ENCODE peak calls at places on chromosomes 13 and 19, in four cellular contexts. K, W, O and P are unnamed samples.

GRCh38 chr19:56351208-56351607 is 36.6 kb upstream of the ZSCAN5A start:
- DNase-seq in K (no peak), W (no peak), O (no peak), P (no peak)

GRCh38 chr19:51339313-51339686 is 2.6 kb downstream of the VSIG10L start:
- DNase-seq in K (peak), W (no peak), O (peak), P (no peak)

GRCh38 chr13:114048463-114048862 is 74.6 kb upstream of the C13orf46 start:
- DNase-seq in K (no peak), W (no peak), O (no peak), P (no peak)

GRCh38 chr19:45472557-45473365 is 5.0 kb downstream of the FOSB start:
- DNase-seq in K (no peak), W (no peak), O (no peak), P (no peak)

GRCh38 chr13:73300718-73301425 is 242.1 kb downstream of the KLF5 start:
- DNase-seq in K (no peak), W (no peak), O (no peak), P (no peak)

GRCh38 chr13:30107126-30107525 is 200.2 kb downstream of the KATNAL1 start:
- DNase-seq in K (no peak), W (no peak), O (no peak), P (no peak)

GRCh38 chr13:111632906-111633305 is 312.5 kb downstream of the TEX29 start:
- DNase-seq in K (no peak), W (no peak), O (no peak), P (peak)

GRCh38 chr13:108728370-108728769 is 99.0 kb downstream of the MYO16 start:
- DNase-seq in K (no peak), W (peak), O (no peak), P (peak)

GRCh38 chr13:32047088-32047487 is 15.5 kb downstream of the FRY start:
- DNase-seq in K (no peak), W (no peak), O (no peak), P (no peak)

GRCh38 chr19:33201473-33201872 is 7.3 kb downstream of the LRP3 start:
- DNase-seq in K (no peak), W (no peak), O (no peak), P (no peak)

GRCh38 chr13:24313449-24313848 is 4.1 kb downstream of the C1QTNF9 start:
- DNase-seq in K (no peak), W (no peak), O (no peak), P (no peak)

GRCh38 chr19:55486971-55487883 is 1.0 kb upstream of the SSC5D start:
- DNase-seq in K (peak), W (peak), O (peak), P (no peak)

GRCh38 chr13:33125821-33126570 is 109.8 kb downstream of the KL start:
- DNase-seq in K (peak), W (peak), O (no peak), P (no peak)

GRCh38 chr13:41231786-41232185 is 31.6 kb downstream of the MTRF1 start:
- DNase-seq in K (no peak), W (peak), O (no peak), P (no peak)

GRCh38 chr13:39091586-39091985 is 53.3 kb downstream of the NHLRC3 start:
- DNase-seq in K (no peak), W (no peak), O (no peak), P (no peak)

GRCh38 chr13:40141859-40142555 is 486.5 kb downstream of the COG6 start:
- DNase-seq in K (no peak), W (no peak), O (no peak), P (no peak)

GRCh38 chr13:73967397-73968165 is 166.6 kb downstream of the KLF12 start:
- DNase-seq in K (no peak), W (no peak), O (no peak), P (no peak)

GRCh38 chr13:43766766-43767165 is 20.0 kb downstream of the ENOX1 start:
- DNase-seq in K (no peak), W (no peak), O (no peak), P (no peak)

GRCh38 chr19:11708457-11708856 is 30.3 kb downstream of the ZNF823 start:
- DNase-seq in K (no peak), W (no peak), O (no peak), P (no peak)

GRCh38 chr13:20525601-20526544 is at the start of gene CRYL1:
- DNase-seq in K (peak), W (peak), O (peak), P (no peak)

GRCh38 chr13:67143544-67144115 is 86.5 kb downstream of the PCDH9 start:
- DNase-seq in K (no peak), W (no peak), O (no peak), P (no peak)

GRCh38 chr19:47723573-47723923 is 10.3 kb downstream of the EHD2 start:
- DNase-seq in K (no peak), W (peak), O (no peak), P (no peak)

GRCh38 chr13:67238277-67238859 is 8.2 kb upstream of the PCDH9 start:
- DNase-seq in K (no peak), W (peak), O (peak), P (no peak)

GRCh38 chr19:480016-480855 is 16.1 kb upstream of the MADCAM1 start:
- DNase-seq in K (peak), W (peak), O (peak), P (peak)
- TF ChIP-seq RNF2 in K (no peak), W (no peak), O (no peak), P (no peak)

GRCh38 chr13:75447493-75447892 is 34.5 kb downstream of the TBC1D4 start:
- DNase-seq in K (no peak), W (no peak), O (no peak), P (no peak)
- TF ChIP-seq CHD2 in K (no peak), W (no peak), O (no peak), P (no peak)

GRCh38 chr13:99778500-99778899 is 193.1 kb downstream of the ZIC5 start:
- DNase-seq in K (no peak), W (no peak), O (no peak), P (no peak)
- TF ChIP-seq RNF2 in K (no peak), W (no peak), O (no peak), P (no peak)

GRCh38 chr19:19544257-19545127 is 6.4 kb downstream of the CILP2 start:
- DNase-seq in K (no peak), W (no peak), O (no peak), P (no peak)

GRCh38 chr19:19543640-19544039 is 5.6 kb downstream of the CILP2 start:
- DNase-seq in K (no peak), W (no peak), O (no peak), P (no peak)

GRCh38 chr19:19546751-19547162 is 8.7 kb downstream of the CILP2 start:
- DNase-seq in K (no peak), W (no peak), O (no peak), P (no peak)

GRCh38 chr19:19545128-19545591 is 7.1 kb downstream of the CILP2 start:
- DNase-seq in K (no peak), W (no peak), O (no peak), P (no peak)

GRCh38 chr19:19545707-19546106 is 7.6 kb downstream of the CILP2 start:
- DNase-seq in K (no peak), W (no peak), O (no peak), P (no peak)
- TF ChIP-seq CHD2 in K (no peak), W (no peak), O (no peak), P (no peak)

GRCh38 chr13:112732679-112733078 is 42.8 kb downstream of the ATP11A start:
- DNase-seq in K (no peak), W (no peak), O (no peak), P (no peak)
- TF ChIP-seq RNF2 in K (no peak), W (no peak), O (no peak), P (no peak)

DNA sequence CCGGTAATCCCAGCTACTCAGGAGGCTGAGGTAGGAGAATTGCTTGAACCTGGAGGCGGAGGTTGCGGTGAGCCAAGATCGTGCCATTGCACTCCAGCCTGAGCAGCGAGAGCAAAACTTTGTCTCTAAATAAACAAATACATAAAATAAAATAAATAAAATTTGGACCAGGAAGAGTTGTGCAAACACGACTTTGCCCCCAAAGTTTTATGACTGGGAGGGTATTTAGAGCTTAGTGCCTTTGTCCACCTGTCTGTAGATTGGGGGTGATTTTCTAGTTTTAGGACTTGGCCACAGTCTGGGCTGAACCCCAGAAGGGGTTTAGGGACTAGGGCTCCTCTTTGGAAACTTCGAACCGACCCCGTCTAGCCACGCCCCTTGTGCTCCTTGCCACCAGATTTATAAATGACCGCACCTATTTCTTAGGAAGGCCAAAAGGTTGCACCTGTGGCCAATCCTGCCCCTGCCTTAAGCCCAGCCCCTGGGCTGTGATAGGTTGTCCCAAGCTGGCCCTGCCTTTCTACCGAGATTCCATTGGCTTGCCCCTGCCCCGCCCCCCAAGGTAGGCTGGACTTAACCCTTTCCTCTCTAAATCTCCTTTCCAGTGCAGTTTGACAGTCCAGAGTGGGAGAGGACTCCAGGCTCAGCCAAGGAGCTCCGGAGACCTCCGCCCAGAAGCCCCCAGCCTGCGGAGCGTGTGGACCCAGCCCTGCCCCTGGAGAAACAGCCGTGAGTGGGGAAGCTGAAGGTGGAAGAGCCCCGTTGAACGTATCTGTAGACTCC is 5.3 kb downstream of the SHD start:
- DNase-seq in K (peak), W (peak), O (peak), P (peak)
- TF ChIP-seq CHD2 in K (no peak), W (no peak), O (peak), P (peak)

GRCh38 chr13:110377178-110378175 is 70.4 kb downstream of the COL4A2 start:
- DNase-seq in K (no peak), W (no peak), O (no peak), P (no peak)

GRCh38 chr13:110380359-110381028 is 73.4 kb downstream of the COL4A2 start:
- DNase-seq in K (no peak), W (no peak), O (no peak), P (no peak)

GRCh38 chr13:110381029-110381360 is 73.9 kb downstream of the COL4A2 start:
- DNase-seq in K (no peak), W (no peak), O (no peak), P (no peak)

GRCh38 chr13:110379905-110380341 is 72.8 kb downstream of the COL4A2 start:
- DNase-seq in K (no peak), W (no peak), O (no peak), P (peak)

DNA sequence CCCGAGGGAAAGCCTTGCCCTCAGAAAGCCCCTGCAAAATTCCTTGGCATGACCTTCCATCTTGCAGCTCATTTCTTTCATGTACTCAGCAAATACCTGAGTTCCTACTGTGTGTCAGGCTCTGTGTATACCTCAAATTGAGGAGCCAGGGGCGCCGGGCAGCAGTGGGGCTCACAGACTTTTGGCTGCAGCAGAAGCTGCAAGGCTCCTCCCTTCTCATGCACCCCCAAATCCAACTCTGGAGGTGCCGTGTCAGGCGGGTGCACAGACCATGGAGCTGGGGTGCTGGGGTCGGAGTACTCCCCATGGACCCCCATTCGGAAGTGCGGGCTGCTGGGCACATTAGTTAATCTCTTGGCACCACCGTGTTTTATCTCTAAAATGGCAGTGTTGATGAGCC is 72.3 kb downstream of the COL4A2 start:
- DNase-seq in K (no peak), W (no peak), O (no peak), P (no peak)
- TF ChIP-seq RNF2 in K (no peak), W (no peak), O (no peak), P (no peak)

DNA sequence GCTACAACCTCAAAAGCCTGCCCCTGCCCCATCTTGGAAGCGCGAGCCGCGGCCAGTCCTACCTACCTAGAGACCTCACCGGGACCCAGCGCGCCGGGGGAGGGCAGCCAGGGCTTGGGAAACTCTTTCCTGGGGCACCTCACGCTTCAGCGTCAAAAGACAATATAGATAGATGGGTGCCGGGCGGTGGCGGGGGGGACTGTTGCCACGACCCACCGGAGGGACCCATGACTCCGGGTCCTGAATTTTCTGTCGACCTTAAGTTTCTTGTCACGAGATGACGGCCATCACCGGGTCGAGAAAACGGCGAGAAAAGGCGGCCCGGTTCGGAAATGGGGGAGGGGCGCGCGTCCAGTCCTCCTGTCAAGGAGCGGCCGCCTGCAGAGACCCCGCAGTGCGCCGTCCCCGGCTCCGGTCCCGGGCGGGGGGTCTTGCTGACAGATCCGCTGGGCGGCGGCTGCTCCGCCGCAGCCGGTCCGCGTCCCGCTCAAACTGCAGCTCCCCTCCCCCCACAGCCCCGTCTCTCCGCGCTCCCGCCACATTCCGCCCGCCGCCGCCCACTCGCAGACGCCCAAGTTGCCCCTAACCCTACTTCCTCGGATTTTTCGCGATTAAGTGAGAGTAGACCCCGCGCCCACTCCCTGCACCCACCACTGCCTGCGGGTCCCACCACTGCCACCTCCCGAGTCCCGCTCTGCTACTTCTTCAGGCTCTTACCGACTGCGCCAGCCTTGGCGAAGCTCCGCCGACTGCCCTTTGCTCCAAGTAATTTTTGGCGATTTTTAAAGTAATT is 66.1 kb downstream of the KCNRG start:
- DNase-seq in K (no peak), W (no peak), O (peak), P (no peak)
- TF ChIP-seq CHD2 in K (no peak), W (no peak), O (no peak), P (no peak)